ENCODE peak calls at places on chromosomes 2 and 18, in nine cellular contexts. I, J, D, V, P, K, Q, O and A are unnamed samples.

GRCh38 chr2:44342854-44343253 is 18.4 kb downstream of the PREPL start:
- DNase-seq in O (no peak), P (no peak), K (no peak), Q (no peak), D (peak; percentile 26), I (no peak), J (no peak), V (no peak), A (no peak)

GRCh38 chr18:26621161-26622026 is 73.0 kb upstream of the KCTD1 start:
- DNase-seq in P (peak; percentile 27), J (no peak), O (peak; percentile 73), Q (no peak), D (peak; percentile 23), V (no peak), K (peak; percentile 54), I (peak; percentile 63), A (peak; percentile 69)

GRCh38 chr2:171406044-171406443 is 27.7 kb downstream of the METTL8 start:
- DNase-seq in Q (no peak), O (no peak), K (no peak), J (no peak), V (no peak), D (no peak), P (no peak), I (no peak), A (no peak)

GRCh38 chr2:239202343-239202742 is 198.5 kb downstream of the HDAC4 start:
- DNase-seq in O (no peak), Q (no peak), J (no peak), I (no peak), D (no peak), V (no peak), P (no peak), K (peak; percentile 23), A (no peak)

GRCh38 chr2:129713337-129713736 is 266.1 kb upstream of the RAB6C start:
- DNase-seq in I (no peak), K (no peak), Q (no peak), J (no peak), P (no peak), O (no peak), V (no peak), D (no peak), A (no peak)

GRCh38 chr2:118686364-118686763 is 161.1 kb downstream of the EN1 start:
- DNase-seq in K (no peak), D (no peak), O (no peak), J (no peak), P (no peak), V (no peak), I (no peak), Q (no peak), A (no peak)

GRCh38 chr2:224909885-224910517 is 132.3 kb downstream of the DOCK10 start:
- DNase-seq in O (peak; percentile 71), K (peak; percentile 54), J (peak; percentile 8), V (peak; percentile 46), Q (peak; percentile 61), P (no peak), D (peak; percentile 97), I (peak; percentile 78), A (peak; percentile 80)

GRCh38 chr2:215283221-215283620 is 28.6 kb upstream of the ATIC start:
- DNase-seq in D (no peak), J (no peak), K (no peak), V (peak; percentile 54), P (no peak), O (no peak), Q (no peak), I (no peak), A (no peak)

GRCh38 chr2:60468390-60469085 is 84.9 kb downstream of the BCL11A start:
- DNase-seq in P (no peak), Q (no peak), K (no peak), V (no peak), O (no peak), I (no peak), J (no peak), D (peak; percentile 50), A (no peak)

GRCh38 chr2:143870696-143871095 is 649.2 kb downstream of the ZEB2 start:
- DNase-seq in J (no peak), V (no peak), D (no peak), Q (no peak), I (no peak), P (no peak), K (no peak), O (no peak), A (no peak)

GRCh38 chr2:218291934-218292699 is at the start of gene TMBIM1:
- DNase-seq in I (peak; percentile 87), V (peak; percentile 38), J (peak; percentile 76), K (peak; percentile 90), O (peak; percentile 89), D (peak; percentile 70), P (peak; percentile 61), Q (peak; percentile 83), A (peak; percentile 87)

GRCh38 chr2:239563561-239563960 is 162.7 kb upstream of the HDAC4 start:
- DNase-seq in J (no peak), I (peak; percentile 30), P (no peak), O (no peak), K (no peak), D (no peak), V (no peak), Q (no peak), A (no peak)

GRCh38 chr2:16962459-16962858 is 296.8 kb upstream of the CYRIA start:
- DNase-seq in O (no peak), K (no peak), Q (no peak), D (no peak), I (no peak), J (no peak), P (no peak), V (no peak), A (no peak)

GRCh38 chr18:6719914-6720692 is 9.4 kb upstream of the ARHGAP28 start:
- DNase-seq in I (no peak), Q (no peak), O (no peak), V (no peak), K (no peak), P (no peak), D (no peak), J (no peak), A (no peak)

GRCh38 chr18:31493171-31493570 is 4.8 kb upstream of the DSG2 start:
- DNase-seq in I (no peak), D (no peak), P (no peak), O (no peak), Q (no peak), K (no peak), V (no peak), J (no peak), A (no peak)

GRCh38 chr2:151465771-151466170 is 56.1 kb downstream of the RIF1 start:
- DNase-seq in K (no peak), I (no peak), P (no peak), O (no peak), D (no peak), Q (no peak), J (no peak), V (no peak), A (no peak)

GRCh38 chr2:9360701-9361100 is 62.6 kb downstream of the ITGB1BP1 start:
- DNase-seq in I (no peak), V (no peak), Q (no peak), P (no peak), J (no peak), D (no peak), O (no peak), K (no peak), A (no peak)

GRCh38 chr2:226796012-226796839 is 3.4 kb downstream of the IRS1 start:
- DNase-seq in D (peak; percentile 34), J (no peak), V (no peak), Q (peak; percentile 28), K (no peak), O (peak; percentile 43), I (peak; percentile 72), P (no peak), A (no peak)

GRCh38 chr2:110903548-110903947 is 171.2 kb downstream of the ACOXL start:
- DNase-seq in D (no peak), Q (no peak), J (no peak), O (no peak), K (peak; percentile 19), I (no peak), V (no peak), P (no peak), A (no peak)

GRCh38 chr2:33321236-33321731 is 155.2 kb upstream of the RASGRP3 start:
- DNase-seq in K (no peak), O (no peak), P (no peak), J (no peak), D (peak; percentile 65), V (no peak), I (no peak), Q (no peak), A (no peak)
- H3K27ac ChIP-seq in K (peak overlapping the region; percentile 72), O (no peak overlapping the region), P (no peak overlapping the region), J (no peak overlapping the region), D (peak overlapping the region; percentile 37), V (no peak overlapping the region), I (no peak overlapping the region), Q (no peak overlapping the region), A (peak overlapping the region; percentile 18)

GRCh38 chr2:241315183-241315878 is at the start of gene HDLBP:
- DNase-seq in Q (peak; percentile 100), K (peak; percentile 100), O (peak; percentile 100), P (peak; percentile 99), D (peak; percentile 99), I (peak; percentile 100), J (peak; percentile 100), V (peak; percentile 95), A (peak; percentile 99)
- H3K4me1 ChIP-seq in Q (peaks cover 16% of the 10 kb centered on the region), K (peaks cover 39% of the 10 kb centered on the region), O (peaks cover 61% of the 10 kb centered on the region), P (peaks cover 2% of the 10 kb centered on the region), D (peaks cover 3% of the 10 kb centered on the region), I (peaks cover 69% of the 10 kb centered on the region), J (peaks cover 65% of the 10 kb centered on the region), V (peaks cover 39% of the 10 kb centered on the region), A (peaks cover 62% of the 10 kb centered on the region)

GRCh38 chr2:113219889-113220641 is 46.3 kb downstream of the PSD4 start:
- DNase-seq in V (no peak), D (peak; percentile 71), O (peak; percentile 80), J (no peak), P (no peak), Q (no peak), I (peak; percentile 67), K (peak; percentile 71), A (no peak)
- H3K4me3 ChIP-seq in V (no peak overlapping the region), D (no peak overlapping the region), O (no peak overlapping the region), J (no peak overlapping the region), P (no peak overlapping the region), Q (no peak overlapping the region), I (no peak overlapping the region), K (peak overlapping the region; percentile 22), A (no peak overlapping the region)

GRCh38 chr18:35915056-35915455 is 57.4 kb upstream of the RMP24 start:
- DNase-seq in I (no peak), Q (no peak), D (no peak), V (no peak), P (no peak), O (no peak), J (no peak), K (no peak), A (no peak)

GRCh38 chr18:35919179-35919578 is 53.3 kb upstream of the RMP24 start:
- DNase-seq in K (no peak), I (no peak), P (no peak), J (no peak), Q (no peak), D (no peak), V (no peak), O (no peak), A (no peak)

GRCh38 chr18:35920623-35921022 is 51.9 kb upstream of the RMP24 start:
- DNase-seq in O (no peak), K (no peak), P (no peak), I (no peak), Q (no peak), V (no peak), J (no peak), D (no peak), A (no peak)

GRCh38 chr18:35918564-35918963 is 53.9 kb upstream of the RMP24 start:
- DNase-seq in J (no peak), P (no peak), Q (no peak), K (no peak), D (no peak), V (no peak), I (no peak), O (no peak), A (no peak)

GRCh38 chr18:35917043-35917442 is 55.4 kb upstream of the RMP24 start:
- DNase-seq in O (no peak), K (no peak), P (no peak), J (no peak), I (no peak), D (no peak), V (no peak), Q (no peak), A (no peak)
- H3K27ac ChIP-seq in O (no peak overlapping the region), K (no peak overlapping the region), P (no peak overlapping the region), J (no peak overlapping the region), I (no peak overlapping the region), D (no peak overlapping the region), V (no peak overlapping the region), Q (no peak overlapping the region), A (no peak overlapping the region)